ENCODE peak calls at places on chromosomes 5 and 9, in nine cellular contexts. L, V, N, M, Q, E, B, Y and W are unnamed samples.

GRCh38 chr5:14476791-14477435 is 104.7 kb upstream of the OTULINL start:
- DNase-seq in L (no peak), V (no peak), N (no peak), M (no peak), Q (peak), E (no peak), B (peak), Y (no peak), W (peak)

GRCh38 chr9:112866662-112867274 is 23.9 kb downstream of the SLC46A2 start:
- DNase-seq in L (no peak), V (no peak), N (no peak), M (peak), Q (peak), E (no peak), B (peak), Y (no peak), W (peak)

GRCh38 chr5:65855758-65856157 is 70.6 kb upstream of the ERBIN start:
- DNase-seq in L (no peak), V (no peak), N (no peak), M (no peak), Q (no peak), E (no peak), B (no peak), Y (no peak), W (no peak)

GRCh38 chr9:99635032-99635431 is 186.7 kb upstream of the NR4A3 start:
- DNase-seq in L (no peak), V (no peak), N (no peak), M (no peak), Q (no peak), E (no peak), B (no peak), Y (no peak), W (no peak)

GRCh38 chr9:82127993-82128710 is 139.6 kb downstream of the SPATA31D1 start:
- DNase-seq in L (peak), V (no peak), N (no peak), M (no peak), Q (no peak), E (no peak), B (no peak), Y (no peak), W (no peak)

GRCh38 chr9:89956331-89956730 is 351.5 kb downstream of the GADD45G start:
- DNase-seq in L (no peak), V (no peak), N (no peak), M (no peak), Q (no peak), E (no peak), B (no peak), Y (no peak), W (no peak)

GRCh38 chr5:91281409-91281808 is 101.7 kb downstream of the ARRDC3 start:
- DNase-seq in L (no peak), V (no peak), N (no peak), M (no peak), Q (no peak), E (no peak), B (peak), Y (no peak), W (peak)

GRCh38 chr5:138979684-138980275 is 104.6 kb upstream of the LRRTM2 start:
- DNase-seq in L (no peak), V (no peak), N (no peak), M (no peak), Q (no peak), E (no peak), B (no peak), Y (no peak), W (no peak)

GRCh38 chr5:35369965-35370790 is 139.9 kb upstream of the PRLR start:
- DNase-seq in L (no peak), V (no peak), N (no peak), M (no peak), Q (no peak), E (no peak), B (no peak), Y (no peak), W (no peak)

GRCh38 chr9:95084254-95084934 is 233.1 kb downstream of the FANCC start:
- DNase-seq in L (no peak), V (no peak), N (peak), M (no peak), Q (no peak), E (peak), B (no peak), Y (no peak), W (no peak)

GRCh38 chr5:100777680-100778281 is 125.3 kb downstream of the ST8SIA4 start:
- DNase-seq in L (peak), V (no peak), N (no peak), M (no peak), Q (peak), E (no peak), B (peak), Y (peak), W (peak)

GRCh38 chr5:41721521-41721920 is 148.7 kb downstream of the OXCT1 start:
- DNase-seq in L (no peak), V (no peak), N (no peak), M (no peak), Q (no peak), E (no peak), B (no peak), Y (no peak), W (no peak)

GRCh38 chr5:151244210-151244609 is 8.8 kb upstream of the GM2A start:
- DNase-seq in L (no peak), V (no peak), N (no peak), M (no peak), Q (no peak), E (no peak), B (no peak), Y (no peak), W (no peak)

GRCh38 chr9:16871358-16872151 is 1.1 kb upstream of the BNC2 start:
- DNase-seq in L (no peak), V (peak), N (peak), M (peak), Q (peak), E (peak), B (peak), Y (peak), W (peak)

GRCh38 chr9:92711146-92711545 is 41.2 kb upstream of the IPPK start:
- DNase-seq in L (no peak), V (no peak), N (no peak), M (no peak), Q (no peak), E (no peak), B (no peak), Y (no peak), W (no peak)

GRCh38 chr9:94649100-94649855 is 10.0 kb upstream of the FBP1 start:
- DNase-seq in L (no peak), V (no peak), N (no peak), M (peak), Q (peak), E (no peak), B (peak), Y (no peak), W (peak)

GRCh38 chr9:19464764-19465570 is 56.2 kb downstream of the ACER2 start:
- DNase-seq in L (peak), V (peak), N (peak), M (peak), Q (peak), E (peak), B (peak), Y (peak), W (peak)
- H3K27ac ChIP-seq in L (no peak), V (no peak), N (peak), M (no peak), Q (no peak), E (no peak), B (peak), Y (no peak), W (no peak)

GRCh38 chr5:180071418-180072255 is at the start of gene RNF130:
- DNase-seq in L (peak), V (peak), N (peak), M (peak), Q (peak), E (peak), B (peak), Y (peak), W (peak)
- H3K27ac ChIP-seq in L (peak), V (peak), N (peak), M (peak), Q (peak), E (peak), B (peak), Y (peak), W (peak)

GRCh38 chr9:136526625-136527066 is 19.2 kb downstream of the NOTCH1 start:
- DNase-seq in L (no peak), V (no peak), N (no peak), M (no peak), Q (no peak), E (no peak), B (no peak), Y (no peak), W (no peak)

GRCh38 chr9:136527721-136528710 is 17.8 kb downstream of the NOTCH1 start:
- DNase-seq in L (no peak), V (no peak), N (no peak), M (no peak), Q (no peak), E (no peak), B (peak), Y (no peak), W (no peak)

GRCh38 chr9:136527131-136527530 is 18.7 kb downstream of the NOTCH1 start:
- DNase-seq in L (no peak), V (no peak), N (no peak), M (no peak), Q (no peak), E (no peak), B (no peak), Y (no peak), W (no peak)

GRCh38 chr9:136525207-136525606 is 20.6 kb downstream of the NOTCH1 start:
- DNase-seq in L (no peak), V (no peak), N (peak), M (no peak), Q (no peak), E (no peak), B (no peak), Y (no peak), W (no peak)

DNA sequence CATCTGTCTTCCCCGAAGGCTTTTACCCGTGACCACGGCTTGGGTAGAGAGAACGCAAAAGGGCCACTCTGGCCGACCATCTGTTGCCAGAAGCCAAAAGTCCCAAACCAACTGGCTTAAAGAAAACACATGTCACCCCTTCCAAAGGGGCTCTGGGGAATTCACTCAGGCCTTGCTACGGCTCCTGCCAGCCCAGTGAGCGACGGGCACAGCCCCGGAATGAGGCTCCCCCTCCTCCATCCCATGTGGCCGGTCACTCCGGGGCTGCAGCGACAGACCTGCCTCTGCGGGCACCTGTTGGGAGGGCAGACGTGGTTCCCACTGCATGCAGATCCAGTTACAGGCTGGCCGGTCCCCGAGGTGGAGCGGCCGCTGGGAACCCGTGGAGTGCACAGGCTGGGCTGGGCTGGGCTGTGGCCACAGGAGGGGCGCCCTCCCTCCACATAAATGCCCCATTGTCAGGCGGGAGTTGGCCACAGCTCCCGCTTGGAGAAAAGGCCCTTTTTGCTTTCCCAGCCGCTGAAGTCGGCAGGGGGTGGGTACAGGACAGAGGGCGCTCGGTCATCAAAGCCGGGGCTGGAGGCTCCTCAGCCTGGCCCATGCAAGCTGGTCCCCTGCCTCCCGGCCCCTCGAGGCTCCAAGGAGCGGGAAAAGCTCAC is 19.9 kb downstream of the NOTCH1 start:
- DNase-seq in L (no peak), V (no peak), N (no peak), M (no peak), Q (no peak), E (no peak), B (no peak), Y (peak), W (no peak)
- H3K27ac ChIP-seq in L (peak), V (no peak), N (peak), M (no peak), Q (no peak), E (no peak), B (peak), Y (peak), W (no peak)

GRCh38 chr5:36886791-36887190 is 10.2 kb downstream of the NIPBL start:
- DNase-seq in L (no peak), V (no peak), N (no peak), M (no peak), Q (no peak), E (no peak), B (no peak), Y (no peak), W (no peak)
- H3K27ac ChIP-seq in L (no peak), V (no peak), N (no peak), M (no peak), Q (peak), E (no peak), B (no peak), Y (no peak), W (peak)

DNA sequence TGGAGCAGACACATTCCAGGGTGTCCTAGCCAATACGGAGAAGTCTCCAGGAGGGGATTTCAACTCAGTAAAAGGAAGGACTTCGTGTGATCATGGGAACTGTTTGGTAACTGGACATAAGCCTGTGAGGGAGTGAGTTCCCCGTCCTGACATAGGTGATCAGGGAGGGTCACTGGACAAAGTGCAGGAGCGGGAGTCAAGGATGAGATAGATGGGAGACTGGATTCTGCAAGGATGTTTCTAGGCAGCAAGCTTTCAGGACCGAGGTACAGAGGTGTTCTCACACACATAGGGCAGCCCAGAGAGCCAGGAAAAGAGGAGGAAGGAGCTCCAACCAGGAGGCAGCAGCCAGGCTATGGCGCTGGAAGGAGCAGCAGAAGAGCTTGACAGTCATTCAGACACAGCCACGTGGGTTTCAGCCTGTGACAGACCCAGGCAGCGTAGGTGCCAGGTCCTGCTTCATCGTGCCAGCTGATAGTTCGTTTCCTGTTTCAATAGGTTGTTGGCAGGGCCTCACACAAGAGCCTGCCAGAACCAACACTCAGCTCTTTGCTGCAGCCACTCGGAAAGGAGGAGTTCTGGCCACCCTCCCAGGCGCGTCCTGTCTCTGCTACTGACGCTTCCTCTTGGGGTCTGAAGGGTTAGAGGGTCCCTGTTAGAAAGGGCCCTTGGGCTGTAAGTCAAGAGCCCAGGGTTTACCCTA is 84.1 kb downstream of the AMBP start:
- DNase-seq in L (no peak), V (peak), N (peak), M (peak), Q (no peak), E (peak), B (peak), Y (peak), W (no peak)
- H3K27ac ChIP-seq in L (no peak), V (peak), N (peak), M (no peak), Q (no peak), E (no peak), B (peak), Y (peak), W (no peak)

DNA sequence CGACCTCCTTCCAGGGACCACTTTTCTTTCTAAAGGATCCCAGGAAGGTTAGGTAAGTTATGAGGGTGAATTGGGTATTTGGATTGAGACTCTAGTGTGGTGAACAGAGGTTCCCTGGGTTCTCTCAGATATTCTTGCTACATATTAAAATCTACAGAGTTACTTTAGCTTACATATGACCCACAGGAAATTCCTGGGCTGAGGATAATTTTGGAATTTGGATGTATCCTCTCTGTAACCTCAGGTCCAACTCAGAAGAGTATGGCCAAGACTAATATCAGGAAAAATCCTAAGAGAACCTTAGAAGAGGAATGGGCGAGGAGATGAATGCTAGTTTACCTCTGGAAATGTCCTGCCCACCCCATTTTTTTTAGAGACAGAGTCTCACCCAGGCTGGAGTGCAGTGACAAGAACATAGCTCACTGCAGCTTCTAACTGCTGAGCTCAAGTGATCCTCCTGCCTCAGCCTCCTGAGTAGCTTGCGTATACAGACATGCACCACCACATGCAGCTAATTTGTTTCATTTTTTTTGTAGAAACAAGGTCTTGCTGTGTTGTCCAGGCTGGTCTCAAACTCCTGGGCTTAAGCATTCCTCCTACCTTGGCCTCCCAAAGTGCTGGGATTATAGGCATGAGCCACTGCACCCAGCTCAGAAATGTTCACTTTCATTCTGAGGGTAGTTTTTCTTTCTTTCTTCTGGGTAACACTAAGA is 196.4 kb downstream of the ARHGEF28 start:
- DNase-seq in L (no peak), V (no peak), N (no peak), M (no peak), Q (no peak), E (no peak), B (no peak), Y (no peak), W (no peak)
- H3K27ac ChIP-seq in L (no peak), V (no peak), N (no peak), M (no peak), Q (peak), E (no peak), B (no peak), Y (no peak), W (no peak)

DNA sequence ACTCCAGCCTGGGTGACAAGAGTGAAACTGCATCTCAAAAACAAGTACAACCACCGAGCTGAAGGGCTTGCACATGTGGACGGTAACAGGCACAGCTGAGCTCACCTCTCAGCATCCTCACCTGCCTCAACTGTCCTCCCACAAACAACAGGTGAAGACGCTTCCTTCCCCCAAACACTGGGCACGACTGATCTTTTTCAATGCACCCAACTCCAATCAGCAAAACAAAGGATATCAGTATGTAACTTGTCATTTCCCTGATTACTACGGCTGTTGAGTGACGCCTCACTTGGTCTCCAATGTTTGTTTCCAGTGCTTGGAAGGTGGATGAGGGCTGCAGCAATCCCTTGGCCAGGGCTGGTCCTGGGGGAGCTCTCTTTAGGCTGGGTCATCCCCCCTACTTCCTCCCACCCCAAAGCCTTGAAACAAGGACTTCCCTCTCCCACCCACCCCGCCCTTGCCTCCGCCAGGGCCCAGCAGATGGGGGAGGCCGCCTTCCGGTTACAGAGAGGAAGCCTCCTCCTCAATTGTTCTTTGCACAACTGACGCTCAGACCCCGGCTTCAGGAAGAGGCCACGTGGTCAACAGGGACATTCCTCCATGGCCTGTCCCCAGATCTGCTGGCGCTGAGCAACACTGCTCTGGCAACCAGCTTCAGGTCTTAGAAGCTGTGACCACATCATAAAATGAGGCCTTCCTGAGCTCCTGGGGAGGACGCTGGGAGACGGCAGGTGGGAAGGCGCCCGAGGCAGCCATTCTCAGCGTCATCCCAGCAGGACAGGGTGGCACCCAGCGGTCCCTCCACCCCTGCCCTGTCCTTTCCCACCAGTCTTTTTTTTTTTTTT is 5.9 kb downstream of the FAM78A start:
- DNase-seq in L (peak), V (peak), N (peak), M (peak), Q (no peak), E (peak), B (no peak), Y (peak), W (no peak)
- H3K27ac ChIP-seq in L (peak), V (peak), N (peak), M (peak), Q (no peak), E (peak), B (no peak), Y (no peak), W (no peak)

GRCh38 chr5:82975396-82975795 is 101.8 kb downstream of the TMEM167A start:
- DNase-seq in L (no peak), V (no peak), N (no peak), M (no peak), Q (no peak), E (no peak), B (no peak), Y (no peak), W (no peak)

GRCh38 chr5:82975812-82976211 is 101.4 kb downstream of the TMEM167A start:
- DNase-seq in L (no peak), V (no peak), N (no peak), M (no peak), Q (no peak), E (no peak), B (peak), Y (no peak), W (peak)
- H3K27ac ChIP-seq in L (no peak), V (no peak), N (no peak), M (no peak), Q (peak), E (no peak), B (peak), Y (no peak), W (peak)

GRCh38 chr5:143037708-143038107 is 267.5 kb downstream of the ARHGAP26 start:
- DNase-seq in L (no peak), V (no peak), N (no peak), M (no peak), Q (no peak), E (no peak), B (no peak), Y (no peak), W (no peak)
- H3K27ac ChIP-seq in L (no peak), V (no peak), N (no peak), M (no peak), Q (no peak), E (no peak), B (no peak), Y (no peak), W (peak)